ENCODE peak calls at places on chromosomes 7 and 10, in seven cellular contexts. One of them, this sample, is unnamed.

GRCh38 chr10:59012839-59013238 is 163.6 kb upstream of the PHYHIPL start:
- DNase-seq in cardiac fibroblast: no peak
- DNase-seq in cardiac muscle cell: no peak
- DNase-seq in EL: no peak
- DNase-seq in SW480: peak; percentile 5
- DNase-seq in stimulated activated CD8-positive, alpha-beta memory T cell treated with anti-CD3 and anti-CD28 coated beads, Interleukin-15, amount 100 ng/mL, for 1 hour: no peak
- DNase-seq in colonic mucosa: no peak
- DNase-seq in this sample: no peak

GRCh38 chr7:50648570-50649169 is 83.5 kb upstream of the DDC start:
- DNase-seq in cardiac fibroblast: no peak
- DNase-seq in colonic mucosa: no peak
- DNase-seq in SW480: peak; percentile 20
- DNase-seq in cardiac muscle cell: no peak
- DNase-seq in stimulated activated CD8-positive, alpha-beta memory T cell treated with anti-CD3 and anti-CD28 coated beads, Interleukin-15, amount 100 ng/mL, for 1 hour: no peak
- DNase-seq in EL: no peak
- DNase-seq in this sample: no peak

GRCh38 chr10:8393531-8393930 is 339.0 kb downstream of the GATA3 start:
- DNase-seq in EL: no peak
- DNase-seq in colonic mucosa: no peak
- DNase-seq in stimulated activated CD8-positive, alpha-beta memory T cell treated with anti-CD3 and anti-CD28 coated beads, Interleukin-15, amount 100 ng/mL, for 1 hour: no peak
- DNase-seq in cardiac muscle cell: peak; percentile 71
- DNase-seq in SW480: no peak
- DNase-seq in cardiac fibroblast: peak; percentile 92
- DNase-seq in this sample: no peak

GRCh38 chr7:134865001-134865845 is 85.8 kb downstream of the CALD1 start:
- DNase-seq in colonic mucosa: no peak
- DNase-seq in cardiac muscle cell: peak; percentile 57
- DNase-seq in stimulated activated CD8-positive, alpha-beta memory T cell treated with anti-CD3 and anti-CD28 coated beads, Interleukin-15, amount 100 ng/mL, for 1 hour: no peak
- DNase-seq in cardiac fibroblast: peak; percentile 60
- DNase-seq in EL: peak; percentile 54
- DNase-seq in SW480: peak; percentile 9
- DNase-seq in this sample: no peak

GRCh38 chr10:20855398-20856038 is 41.6 kb downstream of the NEBL start:
- DNase-seq in SW480: no peak
- DNase-seq in colonic mucosa: no peak
- DNase-seq in cardiac fibroblast: peak; percentile 64
- DNase-seq in EL: peak; percentile 0
- DNase-seq in stimulated activated CD8-positive, alpha-beta memory T cell treated with anti-CD3 and anti-CD28 coated beads, Interleukin-15, amount 100 ng/mL, for 1 hour: no peak
- DNase-seq in cardiac muscle cell: peak; percentile 65
- DNase-seq in this sample: no peak

GRCh38 chr10:1074748-1075358 is 18.7 kb downstream of the WDR37 start:
- DNase-seq in cardiac muscle cell: peak; percentile 44
- DNase-seq in cardiac fibroblast: peak; percentile 24
- DNase-seq in SW480: no peak
- DNase-seq in colonic mucosa: no peak
- DNase-seq in stimulated activated CD8-positive, alpha-beta memory T cell treated with anti-CD3 and anti-CD28 coated beads, Interleukin-15, amount 100 ng/mL, for 1 hour: no peak
- DNase-seq in EL: no peak
- DNase-seq in this sample: no peak

GRCh38 chr7:88202799-88203198 is 17.0 kb downstream of the SRI start:
- DNase-seq in EL: no peak
- DNase-seq in SW480: no peak
- DNase-seq in cardiac fibroblast: no peak
- DNase-seq in stimulated activated CD8-positive, alpha-beta memory T cell treated with anti-CD3 and anti-CD28 coated beads, Interleukin-15, amount 100 ng/mL, for 1 hour: no peak
- DNase-seq in colonic mucosa: no peak
- DNase-seq in cardiac muscle cell: no peak
- DNase-seq in this sample: no peak

GRCh38 chr10:94617389-94617944 is 66.1 kb upstream of the CYP2C18 start:
- DNase-seq in SW480: no peak
- DNase-seq in colonic mucosa: no peak
- DNase-seq in EL: no peak
- DNase-seq in cardiac fibroblast: no peak
- DNase-seq in stimulated activated CD8-positive, alpha-beta memory T cell treated with anti-CD3 and anti-CD28 coated beads, Interleukin-15, amount 100 ng/mL, for 1 hour: no peak
- DNase-seq in cardiac muscle cell: no peak
- DNase-seq in this sample: no peak

This sample was measured in osteocyte.